ENCODE peak calls at places on chromosome 1, in nine cellular contexts. D, S, T, L, R, H, E, Z and C are unnamed samples.
A peak's percentile ranks its signal among the peaks of the same experiment; 100 is the strongest.

GRCh38 chr1:45621501-45621836 is 2.4 kb downstream of the CCDC17 start:
- DNase-seq in D (no peak), S (no peak), T (no peak), L (no peak), R (no peak), H (no peak), E (no peak), Z (no peak), C (no peak)

GRCh38 chr1:30125449-30126170 is 597.8 kb downstream of the MATN1 start:
- DNase-seq in D (no peak), S (no peak), T (no peak), L (no peak), R (no peak), H (no peak), E (no peak), Z (no peak), C (no peak)

GRCh38 chr1:215022723-215023122 is 59.8 kb upstream of the KCNK2 start:
- DNase-seq in D (no peak), S (no peak), T (no peak), L (no peak), R (no peak), H (no peak), E (peak; percentile 93), Z (no peak), C (peak; percentile 95)

GRCh38 chr1:80054129-80054528 is 1047.6 kb upstream of the ADGRL4 start:
- DNase-seq in D (no peak), S (no peak), T (peak; percentile 18), L (no peak), R (peak; percentile 15), H (peak; percentile 1), E (peak; percentile 54), Z (no peak), C (peak; percentile 18)

GRCh38 chr1:111729271-111729921 is 9.8 kb downstream of the INKA2 start:
- DNase-seq in D (no peak), S (no peak), T (peak; percentile 12), L (no peak), R (no peak), H (no peak), E (no peak), Z (peak; percentile 70), C (no peak)

GRCh38 chr1:199725002-199725401 is 302.5 kb upstream of the NR5A2 start:
- DNase-seq in D (no peak), S (no peak), T (no peak), L (peak; percentile 57), R (no peak), H (no peak), E (no peak), Z (no peak), C (no peak)

GRCh38 chr1:63701187-63701586 is 72.6 kb upstream of the ROR1 start:
- DNase-seq in D (peak; percentile 77), S (no peak), T (peak; percentile 76), L (no peak), R (no peak), H (peak; percentile 27), E (no peak), Z (peak; percentile 35), C (no peak)

GRCh38 chr1:228360533-228361313 is 45.9 kb downstream of the TRIM11 start:
- DNase-seq in D (peak; percentile 86), S (no peak), T (no peak), L (no peak), R (peak; percentile 79), H (no peak), E (no peak), Z (peak; percentile 32), C (no peak)

GRCh38 chr1:84853743-84854721 is 39.0 kb downstream of the LPAR3 start:
- DNase-seq in D (no peak), S (no peak), T (peak; percentile 36), L (peak; percentile 75), R (no peak), H (peak; percentile 10), E (peak; percentile 43), Z (no peak), C (peak; percentile 56)

GRCh38 chr1:6770727-6771567 is 14.3 kb upstream of the CAMTA1 start:
- DNase-seq in D (no peak), S (no peak), T (no peak), L (peak; percentile 39), R (no peak), H (no peak), E (peak; percentile 50), Z (no peak), C (peak; percentile 36)

GRCh38 chr1:159786966-159787365 is 6.2 kb downstream of the DUSP23 start:
- DNase-seq in D (no peak), S (no peak), T (no peak), L (no peak), R (no peak), H (no peak), E (peak; percentile 44), Z (no peak), C (no peak)

GRCh38 chr1:67646145-67647035 is 38.6 kb upstream of the GADD45A start:
- DNase-seq in D (peak; percentile 32), S (no peak), T (peak; percentile 48), L (no peak), R (peak; percentile 66), H (no peak), E (peak; percentile 79), Z (peak; percentile 57), C (peak; percentile 88)

GRCh38 chr1:182217967-182218366 is 156.5 kb upstream of the ZNF648 start:
- DNase-seq in D (no peak), S (no peak), T (no peak), L (no peak), R (no peak), H (no peak), E (no peak), Z (no peak), C (no peak)

GRCh38 chr1:115432061-115432460 is 94.0 kb upstream of the NGF start:
- DNase-seq in D (no peak), S (no peak), T (no peak), L (no peak), R (no peak), H (no peak), E (peak; percentile 55), Z (no peak), C (peak; percentile 83)

GRCh38 chr1:17148950-17149608 is 29.8 kb upstream of the PADI2 start:
- DNase-seq in D (no peak), S (no peak), T (no peak), L (no peak), R (no peak), H (no peak), E (no peak), Z (no peak), C (peak; percentile 27)

GRCh38 chr1:60573121-60573520 is 499.6 kb upstream of the C1orf87 start:
- DNase-seq in D (no peak), S (no peak), T (no peak), L (no peak), R (no peak), H (no peak), E (no peak), Z (no peak), C (peak; percentile 18)

GRCh38 chr1:223155153-223155552 is 12.1 kb upstream of the TLR5 start:
- DNase-seq in D (no peak), S (no peak), T (no peak), L (no peak), R (no peak), H (no peak), E (no peak), Z (no peak), C (no peak)

GRCh38 chr1:79124756-79125155 is 118.2 kb upstream of the ADGRL4 start:
- DNase-seq in D (no peak), S (no peak), T (no peak), L (no peak), R (no peak), H (no peak), E (no peak), Z (no peak), C (no peak)

GRCh38 chr1:64476251-64476952 is 6.5 kb downstream of the CACHD1 start:
- DNase-seq in D (no peak), S (no peak), T (no peak), L (no peak), R (peak; percentile 51), H (no peak), E (peak; percentile 88), Z (no peak), C (peak; percentile 66)

GRCh38 chr1:5643360-5644090 is 348.7 kb downstream of the NPHP4 start:
- DNase-seq in D (no peak), S (peak; percentile 43), T (no peak), L (no peak), R (no peak), H (no peak), E (no peak), Z (no peak), C (no peak)

DNA sequence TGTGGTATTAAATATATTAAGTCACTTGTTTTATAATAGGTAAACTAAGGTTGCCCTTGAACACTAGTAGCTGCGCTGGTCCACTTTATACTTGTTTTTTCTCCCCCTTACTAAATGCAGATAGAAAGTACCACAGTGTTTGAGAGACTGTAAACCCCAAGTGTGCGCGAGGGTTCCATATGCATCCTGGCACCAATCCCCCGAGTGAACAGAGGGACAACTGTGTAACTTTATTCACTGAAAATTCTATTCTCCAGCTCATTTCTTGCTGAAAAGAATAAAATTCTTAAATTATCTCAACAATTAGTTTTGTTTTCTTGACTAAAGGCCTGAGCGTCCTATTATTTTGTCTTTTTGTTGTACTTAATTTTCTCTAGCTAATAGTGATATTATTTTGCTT is 1.9 kb downstream of the RSRP1 start:
- DNase-seq in D (no peak), S (no peak), T (no peak), L (no peak), R (no peak), H (no peak), E (no peak), Z (no peak), C (no peak)
- H3K4me3 ChIP-seq in D (peak overlapping the region; percentile 85), S (peak overlapping the region; percentile 85), T (peak overlapping the region; percentile 90), L (peak overlapping the region; percentile 73), R (no peak overlapping the region), H (peak overlapping the region; percentile 89), E (peak overlapping the region; percentile 99), Z (peak overlapping the region; percentile 96), C (peak overlapping the region; percentile 98)

GRCh38 chr1:204826970-204827369 is 43.7 kb upstream of the NFASC start:
- DNase-seq in D (no peak), S (no peak), T (peak; percentile 53), L (peak; percentile 52), R (peak; percentile 36), H (peak; percentile 58), E (peak; percentile 37), Z (no peak), C (no peak)
- TF ChIP-seq CTCF in D (no peak), S (no peak), T (peak; percentile 18), L (peak; percentile 48), R (no peak), H (peak; percentile 34), E (peak; percentile 55), Z (no peak), C (peak; percentile 12)

DNA sequence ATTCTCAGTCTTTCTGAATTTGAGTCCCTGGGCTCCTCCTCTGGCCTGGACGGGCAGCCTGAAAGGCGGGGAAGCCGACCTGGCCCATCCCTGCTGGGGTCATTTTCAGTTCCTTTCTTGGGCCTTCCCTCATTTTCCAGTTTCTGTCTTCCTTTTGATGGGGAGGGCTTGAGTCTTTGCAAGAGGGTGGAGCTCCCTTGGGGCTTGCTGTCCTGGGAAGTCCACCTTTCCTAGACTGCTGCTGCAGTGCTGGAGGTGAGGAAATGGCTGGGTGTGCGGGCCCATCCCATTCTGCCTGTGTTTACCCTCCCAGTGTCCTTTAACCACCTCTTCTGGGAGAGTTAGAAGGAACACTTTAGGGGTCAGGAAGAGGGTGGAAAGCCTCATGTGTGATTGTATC is 40.4 kb upstream of the SYNC start:
- DNase-seq in D (no peak), S (no peak), T (peak; percentile 87), L (no peak), R (no peak), H (no peak), E (no peak), Z (no peak), C (no peak)
- H3K4me3 ChIP-seq in D (peak overlapping the region; percentile 81), S (peak overlapping the region; percentile 93), T (peak overlapping the region; percentile 76), L (no peak overlapping the region), R (no peak overlapping the region), H (peak overlapping the region; percentile 82), E (peak overlapping the region; percentile 71), Z (peak overlapping the region; percentile 83), C (no peak overlapping the region)

GRCh38 chr1:167720965-167721616 is 691 bp upstream of the MPZL1 start:
- DNase-seq in D (no peak), S (no peak), T (peak; percentile 62), L (peak; percentile 68), R (peak; percentile 81), H (peak; percentile 60), E (peak; percentile 68), Z (no peak), C (peak; percentile 70)
- TF ChIP-seq CTCF in D (no peak), S (no peak), T (peak; percentile 24), L (peak; percentile 23), R (peak; percentile 45), H (peak; percentile 60), E (peak; percentile 68), Z (peak; percentile 52), C (peak; percentile 60)